ENCODE peak calls at places on chromosomes 7 and 10, in four cellular contexts. O, R, P and J are unnamed samples.

GRCh38 chr7:128221929-128222403 is 19.1 kb upstream of the LEP start:
- DNase-seq in O (peak), R (no peak), P (peak), J (peak)

GRCh38 chr10:113907166-113907565 is 52.7 kb downstream of the NHLRC2 start:
- DNase-seq in O (peak), R (no peak), P (peak), J (no peak)

GRCh38 chr10:79378647-79379511 is 31.6 kb downstream of the PPIF start:
- DNase-seq in O (no peak), R (peak), P (no peak), J (no peak)

GRCh38 chr10:88370713-88371112 is 212.4 kb downstream of the RNLS start:
- DNase-seq in O (no peak), R (no peak), P (no peak), J (no peak)

GRCh38 chr10:3418041-3418760 is 245.6 kb upstream of the PITRM1 start:
- DNase-seq in O (peak), R (no peak), P (no peak), J (no peak)

GRCh38 chr10:46220187-46220586 is 66.6 kb upstream of the ANTXRL start:
- DNase-seq in O (no peak), R (no peak), P (no peak), J (no peak)

GRCh38 chr7:90250601-90251303 is 5.8 kb downstream of the CFAP69 start:
- DNase-seq in O (peak), R (no peak), P (peak), J (peak)

GRCh38 chr10:5628798-5629788 is 37.3 kb downstream of the ASB13 start:
- DNase-seq in O (peak), R (no peak), P (peak), J (peak)

GRCh38 chr7:86942081-86942480 is 117.4 kb downstream of the ELAPOR2 start:
- DNase-seq in O (no peak), R (no peak), P (peak), J (no peak)

GRCh38 chr7:76396039-76396732 is 13.3 kb downstream of the SSC4D start:
- DNase-seq in O (no peak), R (no peak), P (no peak), J (no peak)

GRCh38 chr7:92754756-92755581 is 81.4 kb downstream of the CDK6 start:
- DNase-seq in O (no peak), R (no peak), P (peak), J (no peak)

GRCh38 chr7:85737426-85737825 is 550.6 kb upstream of the SEMA3D start:
- DNase-seq in O (no peak), R (no peak), P (no peak), J (no peak)

GRCh38 chr10:133039823-133040704 is 47.7 kb upstream of the ADGRA1 start:
- DNase-seq in O (no peak), R (no peak), P (no peak), J (no peak)

GRCh38 chr10:97618733-97619132 is 14.6 kb downstream of the MORN4 start:
- DNase-seq in O (no peak), R (no peak), P (no peak), J (no peak)

GRCh38 chr10:114920459-114920858 is 17.5 kb upstream of the TRUB1 start:
- DNase-seq in O (no peak), R (no peak), P (no peak), J (no peak)

GRCh38 chr10:822661-823367 is 108.7 kb downstream of the LARP4B start:
- DNase-seq in O (no peak), R (no peak), P (no peak), J (no peak)

GRCh38 chr7:92766461-92767003 is 69.8 kb downstream of the CDK6 start:
- DNase-seq in O (peak), R (no peak), P (peak), J (peak)

GRCh38 chr7:127666602-127667001 is 14.6 kb downstream of the SND1 start:
- DNase-seq in O (no peak), R (no peak), P (no peak), J (no peak)

GRCh38 chr7:6271694-6272371 is 591 bp downstream of the CYTH3 start:
- DNase-seq in O (no peak), R (peak), P (peak), J (no peak)

GRCh38 chr10:52551036-52551435 is 221.5 kb downstream of the MBL2 start:
- DNase-seq in O (no peak), R (no peak), P (no peak), J (peak)

GRCh38 chr7:101465576-101466196 is 103.0 kb downstream of the COL26A1 start:
- DNase-seq in O (no peak), R (peak), P (no peak), J (no peak)

GRCh38 chr7:137670521-137671064 is 176.2 kb downstream of the DGKI start:
- DNase-seq in O (peak), R (no peak), P (peak), J (peak)

GRCh38 chr10:112969542-112969941 is 19.5 kb downstream of the TCF7L2 start:
- DNase-seq in O (no peak), R (no peak), P (no peak), J (no peak)

GRCh38 chr10:128697437-128697836 is 571.2 kb upstream of the MKI67 start:
- DNase-seq in O (no peak), R (peak), P (no peak), J (no peak)

GRCh38 chr10:95229724-95230627 is 35.9 kb downstream of the ACSM6 start:
- DNase-seq in O (peak), R (no peak), P (peak), J (peak)

GRCh38 chr10:23099816-23100215 is 4.4 kb downstream of the MSRB2 start:
- DNase-seq in O (peak), R (no peak), P (peak), J (peak)

GRCh38 chr10:4725917-4726606 is 99.9 kb upstream of the AKR1E2 start:
- DNase-seq in O (peak), R (no peak), P (peak), J (peak)

GRCh38 chr7:27636326-27637006 is 26.2 kb downstream of the HIBADH start:
- DNase-seq in O (no peak), R (no peak), P (no peak), J (peak)

GRCh38 chr10:91758303-91759146 is 39.7 kb upstream of the TNKS2 start:
- DNase-seq in O (peak), R (no peak), P (peak), J (peak)

GRCh38 chr7:118801366-118801765 is 576.9 kb downstream of the ANKRD7 start:
- DNase-seq in O (no peak), R (no peak), P (no peak), J (no peak)

GRCh38 chr7:101017099-101017777 is 2.6 kb upstream of the MUC17 start:
- DNase-seq in O (peak), R (peak), P (peak), J (peak)

GRCh38 chr10:78029294-78030226 is at the start of gene POLR3A:
- DNase-seq in O (peak), R (peak), P (peak), J (peak)

GRCh38 chr10:17126327-17126726 is 3.3 kb downstream of the CUBN start:
- DNase-seq in O (no peak), R (no peak), P (no peak), J (no peak)

GRCh38 chr10:33803248-33803647 is 468.8 kb upstream of the NRP1 start:
- DNase-seq in O (peak), R (no peak), P (peak), J (peak)

GRCh38 chr7:28106316-28106957 is 74.2 kb downstream of the JAZF1 start:
- DNase-seq in O (peak), R (no peak), P (peak), J (no peak)

GRCh38 chr7:69934475-69934903 is 336.2 kb downstream of the AUTS2 start:
- DNase-seq in O (no peak), R (no peak), P (no peak), J (no peak)

GRCh38 chr7:26954929-26955328 is 90.5 kb upstream of the SKAP2 start:
- DNase-seq in O (no peak), R (no peak), P (no peak), J (no peak)

GRCh38 chr7:70614237-70614984 is 517.5 kb upstream of the GALNT17 start:
- DNase-seq in O (peak), R (peak), P (peak), J (peak)

GRCh38 chr10:119333146-119333792 is 125.9 kb downstream of the GRK5 start:
- DNase-seq in O (peak), R (no peak), P (peak), J (no peak)

DNA sequence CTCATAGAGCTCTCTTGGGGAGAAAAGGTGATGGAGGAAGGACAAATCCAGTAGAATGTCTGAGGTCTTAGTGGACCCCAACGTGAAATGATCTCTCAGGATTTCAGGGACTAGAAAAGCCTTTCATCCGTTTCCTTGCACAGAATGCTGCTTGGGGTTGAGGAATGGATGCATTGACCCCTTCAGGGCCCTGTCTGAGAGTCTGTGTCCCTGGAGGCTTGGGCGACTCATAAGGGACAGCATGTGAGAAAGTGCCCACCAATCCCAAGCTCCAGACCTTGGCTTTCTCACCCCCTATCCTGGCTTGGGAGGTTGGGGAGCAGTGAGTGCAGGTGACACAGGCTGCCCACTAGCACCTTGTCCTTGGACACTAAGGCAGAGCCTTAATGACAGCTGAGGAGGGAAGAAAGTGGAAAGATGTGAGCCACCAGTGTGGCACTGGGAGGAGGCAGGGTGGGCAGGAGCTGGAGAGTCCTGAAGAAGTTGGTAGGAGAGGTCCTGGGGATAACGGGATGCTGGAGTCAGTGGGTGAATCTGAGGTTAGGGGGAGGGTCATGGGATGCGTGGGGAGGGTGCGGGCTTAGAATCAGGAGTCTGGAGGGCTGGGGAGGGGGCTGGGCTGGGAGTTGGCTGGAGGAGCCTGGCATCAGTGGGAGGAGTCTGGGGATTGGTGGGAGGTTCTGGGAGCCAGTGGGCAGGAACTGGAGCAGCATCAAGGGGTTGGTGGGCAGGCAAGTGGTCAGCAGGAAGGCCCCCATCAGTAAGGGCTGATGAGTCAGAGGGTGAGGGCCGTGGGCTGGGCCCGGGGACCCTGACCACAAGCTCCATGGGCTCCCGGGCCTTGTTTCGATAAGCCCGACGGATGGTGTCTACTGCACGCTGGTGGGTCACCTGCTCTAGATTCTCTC is 8.6 kb downstream of the LZTS2 start:
- DNase-seq in O (no peak), R (no peak), P (peak), J (no peak)
- H3K4me3 ChIP-seq in O (no peak), R (no peak), P (no peak), J (no peak)

DNA sequence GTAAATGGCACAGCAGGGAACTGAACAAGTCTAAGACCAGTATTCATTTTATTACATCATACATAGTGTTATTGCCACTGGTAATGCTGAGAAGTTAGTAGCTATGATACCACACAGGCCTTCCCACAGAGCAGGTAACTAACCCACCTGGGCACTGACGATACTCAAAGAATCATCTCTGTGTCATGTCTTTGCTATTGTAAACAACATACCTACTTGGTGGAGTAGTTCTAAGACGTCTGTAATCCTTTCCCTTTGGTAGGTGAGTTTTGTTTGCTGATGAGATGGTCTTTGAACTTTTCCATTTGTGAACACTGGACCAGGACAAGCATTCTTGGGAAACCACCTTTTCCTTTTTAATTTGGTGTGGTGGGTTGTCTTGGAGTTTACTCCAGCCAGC is 40.9 kb downstream of the PDSS1 start:
- DNase-seq in O (no peak), R (no peak), P (no peak), J (no peak)
- TF ChIP-seq CTCF in O (no peak), R (no peak), P (no peak), J (no peak)

GRCh38 chr7:139828446-139828845 is 618 bp upstream of the TBXAS1 start:
- DNase-seq in O (no peak), R (no peak), P (no peak), J (no peak)

GRCh38 chr7:139830779-139831498 is 1.9 kb downstream of the TBXAS1 start:
- DNase-seq in O (no peak), R (no peak), P (no peak), J (no peak)

GRCh38 chr7:139829654-139830130 is 628 bp downstream of the TBXAS1 start:
- DNase-seq in O (peak), R (no peak), P (no peak), J (no peak)

GRCh38 chr7:139828880-139829653 is at the start of gene TBXAS1:
- DNase-seq in O (no peak), R (no peak), P (no peak), J (no peak)

GRCh38 chr7:139830292-139830691 is 1.2 kb downstream of the TBXAS1 start:
- DNase-seq in O (no peak), R (no peak), P (no peak), J (no peak)
- H3K4me3 ChIP-seq in O (no peak), R (no peak), P (no peak), J (no peak)

GRCh38 chr10:61822781-61823230 is 78.7 kb upstream of the ARID5B start:
- DNase-seq in O (peak), R (no peak), P (peak), J (peak)
- TF ChIP-seq CTCF in O (no peak), R (no peak), P (no peak), J (no peak)

DNA sequence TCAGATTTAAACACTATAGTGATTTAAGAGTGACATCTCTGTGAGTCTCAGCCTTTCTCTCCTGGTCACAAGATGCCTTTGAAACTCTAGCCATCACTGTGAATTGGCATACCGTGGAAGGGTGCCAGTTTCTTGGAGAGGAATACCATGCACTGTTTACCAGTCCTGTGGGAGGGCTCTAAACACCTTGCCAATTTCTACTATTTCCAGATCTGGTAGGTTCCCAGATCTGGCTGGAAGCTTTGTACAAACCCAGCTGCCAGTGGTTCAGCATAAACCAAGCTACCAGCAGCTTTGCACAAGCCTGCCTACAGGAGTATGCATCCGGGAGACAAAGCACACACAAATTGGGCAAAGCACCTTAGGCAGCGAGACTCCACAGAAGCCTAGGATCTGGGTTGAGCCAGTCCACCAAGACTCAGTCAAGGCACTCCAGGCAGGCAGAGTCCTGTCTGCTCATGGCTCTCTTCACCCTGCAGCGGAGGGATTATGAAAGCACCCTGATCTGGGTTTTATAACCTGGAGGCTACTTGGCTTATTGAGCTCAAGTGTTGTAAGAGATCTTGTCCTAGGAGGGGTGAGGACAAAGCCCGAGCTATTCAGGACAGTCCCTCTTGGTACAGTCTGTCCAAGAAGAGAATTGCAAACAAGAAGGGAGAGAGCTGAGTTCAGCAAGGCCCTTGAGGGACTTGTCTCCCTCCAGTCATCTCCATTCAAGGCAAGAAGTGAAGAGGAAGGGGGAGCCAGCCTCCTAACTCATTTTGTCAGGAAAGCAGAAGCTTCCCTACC is 23.6 kb downstream of the MCM10 start:
- DNase-seq in O (no peak), R (no peak), P (no peak), J (peak)
- H3K4me3 ChIP-seq in O (no peak), R (no peak), P (no peak), J (no peak)

GRCh38 chr10:104127411-104127810 is 5.4 kb downstream of the SFR1 start:
- DNase-seq in O (no peak), R (no peak), P (peak), J (no peak)
- TF ChIP-seq CTCF in O (no peak), R (no peak), P (no peak), J (no peak)